ENCODE peak calls at places on chromosomes 3 and 15, in eight cellular contexts. Z is psoas muscle; V is OCI-LY7; K is adrenal gland; O is Peyer's patch; N is HL-60; U is CD8-positive, alpha-beta memory T cell; E is IMR-90. J is an unnamed sample.

GRCh38 chr3:52291508-52292181 is 4.0 kb downstream of the GLYCTK start:
- DNase-seq in Z (no peak), V (peak), K (no peak), O (peak), N (no peak), U (no peak), E (no peak), J (no peak)

GRCh38 chr15:31457631-31458526 is 131.2 kb downstream of the KLF13 start:
- DNase-seq in Z (no peak), V (peak), K (peak), O (no peak), N (no peak), U (no peak), E (peak), J (peak)

GRCh38 chr15:97931314-97931713 is 29.2 kb upstream of the ARRDC4 start:
- DNase-seq in Z (no peak), V (no peak), K (no peak), O (no peak), N (no peak), U (no peak), E (no peak), J (no peak)

GRCh38 chr3:47661121-47661752 is 82.6 kb upstream of the CSPG5 start:
- DNase-seq in Z (peak), V (no peak), K (no peak), O (no peak), N (no peak), U (no peak), E (peak), J (peak)

GRCh38 chr15:45457215-45457614 is 65.3 kb downstream of the SLC30A4 start:
- DNase-seq in Z (no peak), V (no peak), K (no peak), O (no peak), N (no peak), U (peak), E (no peak), J (no peak)

GRCh38 chr15:72285927-72286516 is 13.7 kb upstream of the PARP6 start:
- DNase-seq in Z (peak), V (peak), K (peak), O (peak), N (peak), U (peak), E (peak), J (peak)

GRCh38 chr3:124837730-124838186 is 49.4 kb downstream of the ITGB5 start:
- DNase-seq in Z (peak), V (no peak), K (peak), O (no peak), N (no peak), U (no peak), E (peak), J (peak)

GRCh38 chr15:66290518-66290917 is 2.9 kb upstream of the DIS3L start:
- DNase-seq in Z (no peak), V (no peak), K (no peak), O (no peak), N (no peak), U (no peak), E (no peak), J (no peak)

GRCh38 chr3:183087184-183087583 is 12.1 kb downstream of the MCCC1 start:
- DNase-seq in Z (no peak), V (no peak), K (no peak), O (no peak), N (no peak), U (no peak), E (no peak), J (no peak)

GRCh38 chr15:98817745-98818144 is 169.4 kb downstream of the IGF1R start:
- DNase-seq in Z (no peak), V (no peak), K (peak), O (no peak), N (no peak), U (no peak), E (no peak), J (no peak)

GRCh38 chr3:49724586-49724985 is 835 bp upstream of the GMPPB start:
- DNase-seq in Z (no peak), V (peak), K (peak), O (peak), N (no peak), U (peak), E (peak), J (no peak)

GRCh38 chr3:66889758-66890576 is 108.1 kb upstream of the KBTBD8 start:
- DNase-seq in Z (no peak), V (no peak), K (no peak), O (no peak), N (no peak), U (no peak), E (no peak), J (no peak)

GRCh38 chr3:172127141-172127540 is 87.8 kb downstream of the FNDC3B start:
- DNase-seq in Z (no peak), V (no peak), K (no peak), O (no peak), N (no peak), U (no peak), E (no peak), J (no peak)

GRCh38 chr15:65952425-65953053 is 83.2 kb downstream of the RAB11A start:
- DNase-seq in Z (no peak), V (peak), K (no peak), O (no peak), N (no peak), U (no peak), E (peak), J (peak)

GRCh38 chr3:177793451-177793850 is 596.2 kb upstream of the TBL1XR1 start:
- DNase-seq in Z (no peak), V (no peak), K (no peak), O (no peak), N (no peak), U (no peak), E (no peak), J (no peak)

GRCh38 chr3:194718069-194718468 is 32.4 kb downstream of the FAM43A start:
- DNase-seq in Z (no peak), V (no peak), K (no peak), O (no peak), N (no peak), U (no peak), E (no peak), J (no peak)

GRCh38 chr3:77460326-77460725 is 420.4 kb downstream of the ROBO2 start:
- DNase-seq in Z (no peak), V (no peak), K (no peak), O (no peak), N (no peak), U (no peak), E (peak), J (no peak)

GRCh38 chr15:42692997-42693396 is 43.9 kb downstream of the CDAN1 start:
- DNase-seq in Z (no peak), V (no peak), K (no peak), O (no peak), N (no peak), U (no peak), E (no peak), J (no peak)

GRCh38 chr3:64321747-64322146 is 96.5 kb upstream of the PRICKLE2 start:
- DNase-seq in Z (no peak), V (no peak), K (peak), O (no peak), N (no peak), U (no peak), E (peak), J (peak)

GRCh38 chr3:194080473-194080872 is 55.5 kb upstream of the HES1 start:
- DNase-seq in Z (no peak), V (no peak), K (no peak), O (no peak), N (no peak), U (no peak), E (no peak), J (no peak)

GRCh38 chr3:131047582-131047981 is 20.9 kb downstream of the NEK11 start:
- DNase-seq in Z (no peak), V (peak), K (no peak), O (no peak), N (no peak), U (no peak), E (no peak), J (no peak)

GRCh38 chr3:132256984-132257383 is 60.2 kb upstream of the ACP3 start:
- DNase-seq in Z (no peak), V (peak), K (peak), O (no peak), N (no peak), U (no peak), E (peak), J (peak)

GRCh38 chr3:13663781-13664535 is 115.0 kb downstream of the FBLN2 start:
- DNase-seq in Z (no peak), V (no peak), K (no peak), O (no peak), N (no peak), U (no peak), E (no peak), J (no peak)

GRCh38 chr3:106332884-106333283 is 464.1 kb upstream of the CBLB start:
- DNase-seq in Z (no peak), V (no peak), K (no peak), O (no peak), N (no peak), U (no peak), E (peak), J (no peak)

GRCh38 chr3:23461069-23461468 is 257.9 kb downstream of the UBE2E2 start:
- DNase-seq in Z (no peak), V (no peak), K (no peak), O (no peak), N (no peak), U (no peak), E (peak), J (no peak)

GRCh38 chr15:28456476-28457395 is 76.0 kb downstream of the GOLGA8G start:
- DNase-seq in Z (peak), V (no peak), K (no peak), O (peak), N (no peak), U (no peak), E (peak), J (no peak)

GRCh38 chr15:74434260-74434915 is 630 bp upstream of the SEMA7A start:
- DNase-seq in Z (no peak), V (no peak), K (no peak), O (no peak), N (no peak), U (no peak), E (peak), J (peak)

GRCh38 chr3:151171145-151171544 is 31.9 kb downstream of the GPR171 start:
- DNase-seq in Z (no peak), V (peak), K (peak), O (peak), N (peak), U (no peak), E (peak), J (no peak)

GRCh38 chr3:61117045-61117898 is 134.0 kb downstream of the FHIT start:
- DNase-seq in Z (no peak), V (no peak), K (no peak), O (no peak), N (no peak), U (no peak), E (no peak), J (no peak)

GRCh38 chr3:173770011-173770410 is 372.5 kb downstream of the NLGN1 start:
- DNase-seq in Z (no peak), V (no peak), K (no peak), O (no peak), N (no peak), U (no peak), E (peak), J (no peak)

GRCh38 chr3:94909726-94910125 is 846.9 kb downstream of the NSUN3 start:
- DNase-seq in Z (no peak), V (no peak), K (no peak), O (no peak), N (no peak), U (no peak), E (no peak), J (no peak)

GRCh38 chr3:46383946-46384330 is 13.2 kb downstream of the CCR5 start:
- DNase-seq in Z (no peak), V (peak), K (no peak), O (peak), N (no peak), U (no peak), E (no peak), J (no peak)

GRCh38 chr15:91853968-91854943 is 748 bp downstream of the SLCO3A1 start:
- DNase-seq in Z (peak), V (peak), K (peak), O (no peak), N (peak), U (peak), E (no peak), J (peak)

GRCh38 chr15:77464129-77464865 is 43.6 kb downstream of the HMG20A start:
- DNase-seq in Z (no peak), V (no peak), K (no peak), O (no peak), N (no peak), U (no peak), E (peak), J (no peak)

GRCh38 chr3:3107181-3107580 is 3.0 kb downstream of the IL5RA start:
- DNase-seq in Z (no peak), V (no peak), K (no peak), O (no peak), N (no peak), U (no peak), E (no peak), J (no peak)

GRCh38 chr3:175397407-175397806 is 538.3 kb downstream of the NAALADL2 start:
- DNase-seq in Z (no peak), V (no peak), K (no peak), O (no peak), N (no peak), U (no peak), E (no peak), J (no peak)

GRCh38 chr3:190528721-190529120 is 14.8 kb downstream of the IL1RAP start:
- DNase-seq in Z (no peak), V (no peak), K (no peak), O (no peak), N (no peak), U (no peak), E (no peak), J (no peak)

GRCh38 chr15:71237456-71238188 is 122.4 kb downstream of the THSD4 start:
- DNase-seq in Z (peak), V (no peak), K (peak), O (no peak), N (no peak), U (no peak), E (peak), J (peak)

GRCh38 chr15:78437107-78437761 is 782 bp upstream of the IREB2 start:
- DNase-seq in Z (no peak), V (peak), K (no peak), O (no peak), N (no peak), U (no peak), E (peak), J (no peak)

GRCh38 chr15:41930221-41930866 is 36.5 kb upstream of the SPTBN5 start:
- DNase-seq in Z (peak), V (no peak), K (peak), O (no peak), N (no peak), U (no peak), E (peak), J (peak)

DNA sequence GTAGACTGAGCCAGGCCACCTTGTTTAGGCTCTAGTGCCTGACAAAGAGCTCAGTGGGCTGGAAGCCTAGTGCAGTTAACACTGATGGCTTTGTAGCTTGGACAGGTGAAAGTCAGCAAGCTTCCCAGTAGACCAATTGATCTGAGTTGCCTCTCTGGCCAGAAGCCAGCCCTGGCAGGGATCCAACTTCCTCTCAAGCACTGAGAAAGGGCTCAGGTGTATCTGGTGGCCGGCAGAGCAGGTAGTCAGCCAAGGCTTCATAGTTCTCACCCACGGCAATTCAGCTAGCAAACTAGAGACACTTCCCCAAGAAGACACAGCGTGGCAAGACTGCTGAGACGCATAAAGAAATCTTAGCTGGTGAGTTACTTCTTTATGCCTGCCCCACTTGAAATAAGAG is 8.3 kb upstream of the CA12 start:
- DNase-seq in Z (peak), V (peak), K (no peak), O (no peak), N (peak), U (no peak), E (no peak), J (no peak)
- H3K4me3 ChIP-seq in Z (no peak), V (no peak), K (no peak), O (no peak), N (no peak), U (no peak), E (no peak), J (no peak)

GRCh38 chr3:99696497-99696896 is 58.1 kb downstream of the COL8A1 start:
- DNase-seq in Z (no peak), V (no peak), K (no peak), O (no peak), N (no peak), U (no peak), E (no peak), J (no peak)
- H3K4me3 ChIP-seq in Z (no peak), V (no peak), K (no peak), O (no peak), N (no peak), U (no peak), E (no peak), J (no peak)

GRCh38 chr3:42424911-42425310 is 14.5 kb upstream of the LYZL4 start:
- DNase-seq in Z (no peak), V (no peak), K (no peak), O (no peak), N (no peak), U (no peak), E (no peak), J (no peak)
- H3K4me3 ChIP-seq in Z (no peak), V (no peak), K (no peak), O (no peak), N (no peak), U (no peak), E (no peak), J (no peak)

GRCh38 chr15:61835476-61836106 is 224.7 kb downstream of the VPS13C start:
- DNase-seq in Z (peak), V (peak), K (peak), O (peak), N (no peak), U (peak), E (peak), J (peak)
- H3K4me3 ChIP-seq in Z (peak), V (no peak), K (no peak), O (no peak), N (no peak), U (no peak), E (no peak), J (no peak)

GRCh38 chr3:170421147-170421641 is 2.5 kb downstream of the CLDN11 start:
- DNase-seq in Z (peak), V (no peak), K (peak), O (no peak), N (no peak), U (no peak), E (peak), J (peak)

GRCh38 chr3:170417090-170417489 is 1.6 kb upstream of the CLDN11 start:
- DNase-seq in Z (no peak), V (no peak), K (no peak), O (no peak), N (no peak), U (no peak), E (no peak), J (no peak)

GRCh38 chr3:170419301-170420087 is 826 bp downstream of the CLDN11 start:
- DNase-seq in Z (peak), V (no peak), K (no peak), O (no peak), N (no peak), U (no peak), E (peak), J (peak)

GRCh38 chr3:170420307-170420821 is 1.7 kb downstream of the CLDN11 start:
- DNase-seq in Z (no peak), V (no peak), K (no peak), O (no peak), N (no peak), U (no peak), E (peak), J (peak)

DNA sequence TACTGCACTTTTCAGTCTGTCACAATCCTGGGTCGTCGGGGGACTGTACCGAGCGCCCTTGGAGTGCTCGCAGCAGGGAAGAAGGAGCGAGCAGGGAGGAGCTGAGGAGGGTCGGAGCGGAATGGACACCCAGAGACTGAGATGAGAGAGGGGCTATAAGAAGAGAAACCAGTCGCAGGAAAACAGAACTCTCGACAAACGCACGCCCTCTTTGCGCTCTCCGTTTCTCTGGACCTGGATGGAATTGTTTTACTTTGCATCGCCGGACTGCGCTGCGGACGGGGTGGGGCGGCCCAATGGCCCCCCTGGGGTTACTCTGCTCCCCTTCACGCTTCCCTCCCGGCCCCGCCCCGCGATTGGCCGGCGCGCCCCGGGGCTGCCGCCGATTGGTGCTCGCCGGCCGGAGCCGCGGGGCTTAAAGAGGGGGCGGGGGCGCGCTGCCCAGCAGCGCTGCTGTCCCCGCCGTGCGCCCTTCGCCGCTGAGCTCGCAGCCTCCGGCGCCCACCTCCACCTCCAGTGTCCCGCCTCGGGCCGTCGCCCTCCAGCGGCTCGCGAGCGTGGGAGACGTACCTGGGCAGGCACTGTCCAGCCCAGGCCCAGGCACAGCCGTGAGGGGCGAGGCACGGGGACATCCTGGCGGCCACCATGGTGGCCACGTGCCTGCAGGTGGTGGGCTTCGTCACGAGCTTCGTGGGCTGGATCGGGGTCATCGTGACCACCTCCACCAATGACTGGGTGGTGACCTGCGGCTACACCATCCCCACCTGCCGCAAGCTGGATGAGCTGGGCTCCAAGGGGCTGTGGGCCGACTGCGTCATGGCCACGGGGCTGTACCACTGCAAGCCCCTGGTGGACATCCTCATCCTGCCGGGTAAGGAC is at the start of gene CLDN11:
- DNase-seq in Z (peak), V (no peak), K (no peak), O (no peak), N (no peak), U (no peak), E (peak), J (no peak)
- H3K4me3 ChIP-seq in Z (peak), V (no peak), K (peak), O (peak), N (no peak), U (peak), E (peak), J (peak)

GRCh38 chr15:83065431-83065830 is 1.6 kb downstream of the BTBD1 start:
- DNase-seq in Z (no peak), V (peak), K (no peak), O (no peak), N (no peak), U (no peak), E (no peak), J (no peak)

GRCh38 chr15:83068054-83068453 is 1.0 kb upstream of the BTBD1 start:
- DNase-seq in Z (no peak), V (peak), K (no peak), O (no peak), N (no peak), U (no peak), E (no peak), J (no peak)

GRCh38 chr15:83066034-83066760 is 855 bp downstream of the BTBD1 start:
- DNase-seq in Z (no peak), V (peak), K (no peak), O (peak), N (no peak), U (no peak), E (no peak), J (no peak)

GRCh38 chr15:83066761-83067637 is at the start of gene BTBD1:
- DNase-seq in Z (peak), V (peak), K (peak), O (peak), N (peak), U (peak), E (peak), J (peak)

GRCh38 chr15:83067638-83067962 is 548 bp upstream of the BTBD1 start:
- DNase-seq in Z (no peak), V (no peak), K (no peak), O (no peak), N (no peak), U (no peak), E (no peak), J (no peak)
- H3K4me3 ChIP-seq in Z (peak), V (peak), K (peak), O (peak), N (peak), U (peak), E (peak), J (peak)

DNA sequence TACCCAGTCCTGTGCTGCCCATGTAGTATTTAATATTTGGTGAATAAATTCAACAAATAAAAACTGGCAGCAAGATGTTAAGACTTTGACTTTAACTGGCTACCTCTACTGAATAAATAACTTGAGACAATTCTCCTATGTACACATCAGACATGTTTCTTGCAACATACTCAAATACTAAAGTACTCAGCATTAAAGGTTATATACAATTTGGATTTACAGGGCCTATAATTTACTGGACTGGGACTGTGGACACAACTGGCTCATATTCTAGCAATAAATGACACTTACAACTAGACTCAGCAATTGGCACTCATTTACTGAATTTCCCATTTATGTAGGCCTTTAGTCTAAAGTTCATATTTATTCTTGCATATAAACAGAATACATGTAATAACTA is 2.4 kb downstream of the RPL22L1 start:
- DNase-seq in Z (no peak), V (no peak), K (no peak), O (no peak), N (no peak), U (no peak), E (no peak), J (no peak)
- H3K4me3 ChIP-seq in Z (peak), V (peak), K (no peak), O (no peak), N (peak), U (no peak), E (no peak), J (peak)

J was measured in fibroblast of pulmonary artery.